ENCODE peak calls at places on chromosomes 3 and 15, in four cellular contexts. J is aorta, Q is left ventricle myocardium inferior, F is NB4. Z is an unnamed sample.

GRCh38 chr3:179107617-179108016 is 36.0 kb upstream of the ZMAT3 start:
- DNase-seq in J (no peak), Q (no peak), F (no peak), Z (no peak)

GRCh38 chr3:4768521-4768920 is 210.7 kb upstream of the BHLHE40 start:
- DNase-seq in J (no peak), Q (no peak), F (no peak), Z (no peak)

GRCh38 chr3:40679289-40679688 is 154.5 kb downstream of the ZNF621 start:
- DNase-seq in J (no peak), Q (no peak), F (no peak), Z (no peak)

GRCh38 chr3:171503817-171504216 is 43.6 kb upstream of the TNIK start:
- DNase-seq in J (no peak), Q (no peak), F (no peak), Z (no peak)

GRCh38 chr15:80835338-80835737 is 56.2 kb downstream of the CEMIP start:
- DNase-seq in J (no peak), Q (no peak), F (no peak), Z (no peak)

GRCh38 chr15:55654541-55654940 is 66.4 kb upstream of the PYGO1 start:
- DNase-seq in J (no peak), Q (no peak), F (no peak), Z (no peak)

GRCh38 chr3:52172262-52172757 is 18.1 kb upstream of the POC1A start:
- DNase-seq in J (no peak), Q (no peak), F (no peak), Z (no peak)

GRCh38 chr15:48370460-48370859 is 39.2 kb downstream of the DUT start:
- DNase-seq in J (no peak), Q (no peak), F (peak; percentile 4), Z (peak; percentile 82)

GRCh38 chr15:44207643-44208042 is 12.6 kb upstream of the FRMD5 start:
- DNase-seq in J (no peak), Q (no peak), F (no peak), Z (peak; percentile 81)

GRCh38 chr3:33716227-33716626 is 1.8 kb downstream of the CLASP2 start:
- DNase-seq in J (no peak), Q (no peak), F (peak; percentile 28), Z (no peak)
- H3K4me3 ChIP-seq in J (peak overlapping the region; percentile 73), Q (peak overlapping the region; percentile 85), F (peak overlapping the region; percentile 85), Z (peak overlapping the region; percentile 64)

DNA sequence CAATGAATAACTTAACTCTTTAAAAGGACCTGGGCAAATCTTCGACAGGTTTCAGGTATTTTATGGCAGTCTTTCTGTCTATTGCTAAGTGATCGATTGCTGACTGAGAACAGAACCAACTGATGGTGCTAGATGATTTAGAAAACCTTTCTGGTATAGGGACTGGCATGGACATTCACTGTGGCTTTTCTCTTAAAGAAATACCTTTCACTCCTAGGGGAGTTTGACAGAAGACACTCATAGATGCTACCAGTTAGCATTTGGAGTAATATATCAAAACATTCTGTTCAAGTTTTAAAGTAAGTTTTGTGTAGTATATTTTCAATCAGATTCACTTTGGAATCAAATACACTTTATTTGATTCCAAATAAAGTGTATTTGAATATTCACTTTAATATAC is 692 bp downstream of the PPARG start:
- DNase-seq in J (no peak), Q (no peak), F (no peak), Z (no peak)
- H3K4me3 ChIP-seq in J (no peak overlapping the region), Q (peak overlapping the region; percentile 93), F (no peak overlapping the region), Z (peak overlapping the region; percentile 71)

GRCh38 chr3:123694377-123695147 is 109.7 kb upstream of the HACD2 start:
- DNase-seq in J (no peak), Q (no peak), F (no peak), Z (no peak)
- H3K4me3 ChIP-seq in J (no peak overlapping the region), Q (peak overlapping the region; percentile 24), F (no peak overlapping the region), Z (no peak overlapping the region)

GRCh38 chr3:105427332-105427731 is 60.6 kb downstream of the ALCAM start:
- DNase-seq in J (no peak), Q (no peak), F (no peak), Z (no peak)
- H3K4me3 ChIP-seq in J (no peak overlapping the region), Q (no peak overlapping the region), F (no peak overlapping the region), Z (no peak overlapping the region)

Z was measured in astrocyte of the cerebellum.